ENCODE peak calls at places on chromosomes 13 and 19, in six cellular contexts. One of them, this sample, is unnamed.

GRCh38 chr13:23599083-23599925 is 29.1 kb downstream of the TNFRSF19 start:
- DNase-seq in thyroid gland: peak
- DNase-seq in right lobe of liver: no peak
- DNase-seq in spleen: no peak
- DNase-seq in hepatocyte: peak
- DNase-seq in suprapubic skin: no peak
- DNase-seq in this sample: no peak

GRCh38 chr19:11227201-11227886 is 12.1 kb upstream of the ANGPTL8 start:
- DNase-seq in spleen: no peak
- DNase-seq in right lobe of liver: no peak
- DNase-seq in suprapubic skin: no peak
- DNase-seq in hepatocyte: no peak
- DNase-seq in thyroid gland: no peak
- DNase-seq in this sample: peak

GRCh38 chr19:30815889-30816580 is 443.9 kb downstream of the ZNF536 start:
- DNase-seq in spleen: no peak
- DNase-seq in suprapubic skin: no peak
- DNase-seq in thyroid gland: no peak
- DNase-seq in right lobe of liver: no peak
- DNase-seq in hepatocyte: no peak
- DNase-seq in this sample: no peak

GRCh38 chr19:47225746-47226425 is 5.1 kb downstream of the BBC3 start:
- DNase-seq in right lobe of liver: peak
- DNase-seq in spleen: peak
- DNase-seq in suprapubic skin: peak
- DNase-seq in hepatocyte: peak
- DNase-seq in thyroid gland: peak
- DNase-seq in this sample: peak

GRCh38 chr19:4297901-4298771 is 4.1 kb downstream of the TMIGD2 start:
- DNase-seq in hepatocyte: no peak
- DNase-seq in thyroid gland: no peak
- DNase-seq in suprapubic skin: no peak
- DNase-seq in right lobe of liver: no peak
- DNase-seq in spleen: no peak
- DNase-seq in this sample: no peak

GRCh38 chr19:13181747-13182388 is 31.7 kb downstream of the IER2 start:
- DNase-seq in right lobe of liver: no peak
- DNase-seq in spleen: peak
- DNase-seq in thyroid gland: peak
- DNase-seq in hepatocyte: peak
- DNase-seq in suprapubic skin: no peak
- DNase-seq in this sample: no peak

GRCh38 chr19:46574533-46574932 is 26.6 kb upstream of the CALM3 start:
- DNase-seq in right lobe of liver: no peak
- DNase-seq in suprapubic skin: no peak
- DNase-seq in thyroid gland: no peak
- DNase-seq in spleen: no peak
- DNase-seq in hepatocyte: no peak
- DNase-seq in this sample: peak

GRCh38 chr19:1271528-1272422 is 2.6 kb downstream of the CIRBP start:
- DNase-seq in spleen: peak
- DNase-seq in hepatocyte: no peak
- DNase-seq in right lobe of liver: no peak
- DNase-seq in thyroid gland: no peak
- DNase-seq in suprapubic skin: no peak
- DNase-seq in this sample: no peak

GRCh38 chr13:50011461-50011860 is 3.8 kb upstream of the KCNRG start:
- DNase-seq in thyroid gland: no peak
- DNase-seq in hepatocyte: no peak
- DNase-seq in suprapubic skin: no peak
- DNase-seq in right lobe of liver: no peak
- DNase-seq in spleen: no peak
- DNase-seq in this sample: no peak

GRCh38 chr13:83515267-83515666 is 367.0 kb downstream of the SLITRK1 start:
- DNase-seq in right lobe of liver: no peak
- DNase-seq in thyroid gland: no peak
- DNase-seq in spleen: no peak
- DNase-seq in suprapubic skin: no peak
- DNase-seq in hepatocyte: no peak
- DNase-seq in this sample: no peak

GRCh38 chr19:55149078-55150003 is at the start of gene TNNT1:
- DNase-seq in suprapubic skin: no peak
- DNase-seq in thyroid gland: no peak
- DNase-seq in spleen: no peak
- DNase-seq in right lobe of liver: no peak
- DNase-seq in hepatocyte: peak
- DNase-seq in this sample: no peak

GRCh38 chr13:27038323-27038722 is 133.3 kb downstream of the USP12 start:
- DNase-seq in thyroid gland: no peak
- DNase-seq in right lobe of liver: no peak
- DNase-seq in hepatocyte: no peak
- DNase-seq in suprapubic skin: no peak
- DNase-seq in spleen: no peak
- DNase-seq in this sample: no peak

GRCh38 chr13:77509221-77509620 is 26.3 kb upstream of the SCEL start:
- DNase-seq in hepatocyte: no peak
- DNase-seq in thyroid gland: no peak
- DNase-seq in right lobe of liver: no peak
- DNase-seq in spleen: no peak
- DNase-seq in suprapubic skin: no peak
- DNase-seq in this sample: no peak

GRCh38 chr13:27403252-27403678 is 21.2 kb upstream of the GTF3A start:
- DNase-seq in thyroid gland: peak
- DNase-seq in suprapubic skin: no peak
- DNase-seq in hepatocyte: peak
- DNase-seq in right lobe of liver: no peak
- DNase-seq in spleen: no peak
- DNase-seq in this sample: no peak

GRCh38 chr19:4075373-4075772 is 8.7 kb upstream of the ZBTB7A start:
- DNase-seq in spleen: no peak
- DNase-seq in thyroid gland: no peak
- DNase-seq in hepatocyte: no peak
- DNase-seq in right lobe of liver: no peak
- DNase-seq in suprapubic skin: no peak
- DNase-seq in this sample: no peak

GRCh38 chr13:99356216-99357089 is 49.3 kb upstream of the GPR183 start:
- DNase-seq in suprapubic skin: no peak
- DNase-seq in hepatocyte: no peak
- DNase-seq in right lobe of liver: no peak
- DNase-seq in thyroid gland: no peak
- DNase-seq in spleen: peak
- DNase-seq in this sample: no peak

GRCh38 chr13:105573134-105573533 is 962.3 kb downstream of the EFNB2 start:
- DNase-seq in spleen: no peak
- DNase-seq in suprapubic skin: no peak
- DNase-seq in right lobe of liver: no peak
- DNase-seq in hepatocyte: no peak
- DNase-seq in thyroid gland: no peak
- DNase-seq in this sample: no peak

GRCh38 chr13:40205771-40206240 is 460.6 kb downstream of the FOXO1 start:
- DNase-seq in suprapubic skin: no peak
- DNase-seq in hepatocyte: no peak
- DNase-seq in right lobe of liver: no peak
- DNase-seq in thyroid gland: no peak
- DNase-seq in spleen: no peak
- DNase-seq in this sample: no peak

GRCh38 chr13:95641961-95642621 is 2.4 kb downstream of the DZIP1 start:
- DNase-seq in spleen: peak
- DNase-seq in hepatocyte: peak
- DNase-seq in suprapubic skin: no peak
- DNase-seq in right lobe of liver: peak
- DNase-seq in thyroid gland: peak
- DNase-seq in this sample: no peak

GRCh38 chr19:10499550-10500246 is 3.5 kb downstream of the KEAP1 start:
- DNase-seq in suprapubic skin: no peak
- DNase-seq in hepatocyte: no peak
- DNase-seq in right lobe of liver: peak
- DNase-seq in spleen: no peak
- DNase-seq in thyroid gland: no peak
- DNase-seq in this sample: no peak

GRCh38 chr19:35558400-35559280 is 4.8 kb downstream of the ATP4A start:
- DNase-seq in right lobe of liver: peak
- DNase-seq in thyroid gland: no peak
- DNase-seq in hepatocyte: no peak
- DNase-seq in spleen: peak
- DNase-seq in suprapubic skin: no peak
- DNase-seq in this sample: no peak

GRCh38 chr13:23159205-23159586 is 21.6 kb upstream of the SGCG start:
- DNase-seq in thyroid gland: no peak
- DNase-seq in spleen: no peak
- DNase-seq in suprapubic skin: peak
- DNase-seq in right lobe of liver: no peak
- DNase-seq in hepatocyte: peak
- DNase-seq in this sample: peak

GRCh38 chr13:52845766-52846566 is 2.5 kb downstream of the PCDH8 start:
- DNase-seq in thyroid gland: peak
- DNase-seq in spleen: peak
- DNase-seq in right lobe of liver: peak
- DNase-seq in hepatocyte: peak
- DNase-seq in suprapubic skin: no peak
- DNase-seq in this sample: peak

GRCh38 chr19:46416077-46416709 is 2.8 kb upstream of the CCDC8 start:
- DNase-seq in suprapubic skin: peak
- DNase-seq in thyroid gland: peak
- DNase-seq in right lobe of liver: peak
- DNase-seq in hepatocyte: peak
- DNase-seq in spleen: peak
- DNase-seq in this sample: peak

GRCh38 chr13:113934576-113934975 is 39.3 kb downstream of the C13orf46 start:
- DNase-seq in thyroid gland: no peak
- DNase-seq in spleen: peak
- DNase-seq in right lobe of liver: peak
- DNase-seq in hepatocyte: no peak
- DNase-seq in suprapubic skin: peak
- DNase-seq in this sample: no peak

GRCh38 chr13:110468986-110469495 is 92.5 kb downstream of the RAB20 start:
- DNase-seq in thyroid gland: no peak
- DNase-seq in hepatocyte: no peak
- DNase-seq in right lobe of liver: no peak
- DNase-seq in spleen: no peak
- DNase-seq in suprapubic skin: no peak
- DNase-seq in this sample: no peak

GRCh38 chr13:110469597-110469996 is 91.9 kb downstream of the RAB20 start:
- DNase-seq in spleen: no peak
- DNase-seq in right lobe of liver: no peak
- DNase-seq in hepatocyte: no peak
- DNase-seq in suprapubic skin: no peak
- DNase-seq in thyroid gland: no peak
- DNase-seq in this sample: no peak

GRCh38 chr13:110465696-110466095 is 95.8 kb downstream of the RAB20 start:
- DNase-seq in thyroid gland: no peak
- DNase-seq in hepatocyte: no peak
- DNase-seq in spleen: no peak
- DNase-seq in suprapubic skin: no peak
- DNase-seq in right lobe of liver: no peak
- DNase-seq in this sample: no peak

GRCh38 chr13:110466261-110466660 is 95.3 kb downstream of the RAB20 start:
- DNase-seq in spleen: no peak
- DNase-seq in hepatocyte: no peak
- DNase-seq in right lobe of liver: no peak
- DNase-seq in thyroid gland: no peak
- DNase-seq in suprapubic skin: no peak
- DNase-seq in this sample: no peak

GRCh38 chr13:110467516-110467915 is 94.0 kb downstream of the RAB20 start:
- DNase-seq in spleen: no peak
- DNase-seq in thyroid gland: no peak
- DNase-seq in suprapubic skin: no peak
- DNase-seq in right lobe of liver: no peak
- DNase-seq in hepatocyte: no peak
- DNase-seq in this sample: no peak
- H3K4me3 ChIP-seq in spleen: no peak
- H3K4me3 ChIP-seq in thyroid gland: no peak
- H3K4me3 ChIP-seq in suprapubic skin: no peak
- H3K4me3 ChIP-seq in right lobe of liver: no peak
- H3K4me3 ChIP-seq in hepatocyte: no peak
- H3K4me3 ChIP-seq in this sample: no peak

GRCh38 chr13:21032656-21033055 is 28.7 kb downstream of the LATS2 start:
- DNase-seq in suprapubic skin: no peak
- DNase-seq in thyroid gland: no peak
- DNase-seq in hepatocyte: no peak
- DNase-seq in spleen: no peak
- DNase-seq in right lobe of liver: no peak
- DNase-seq in this sample: no peak

GRCh38 chr13:21033866-21034601 is 27.4 kb downstream of the LATS2 start:
- DNase-seq in right lobe of liver: no peak
- DNase-seq in spleen: no peak
- DNase-seq in suprapubic skin: no peak
- DNase-seq in thyroid gland: peak
- DNase-seq in hepatocyte: no peak
- DNase-seq in this sample: no peak

GRCh38 chr13:21031594-21031993 is 29.8 kb downstream of the LATS2 start:
- DNase-seq in thyroid gland: peak
- DNase-seq in suprapubic skin: no peak
- DNase-seq in right lobe of liver: no peak
- DNase-seq in spleen: no peak
- DNase-seq in hepatocyte: no peak
- DNase-seq in this sample: no peak

GRCh38 chr13:21034602-21035190 is 26.7 kb downstream of the LATS2 start:
- DNase-seq in thyroid gland: no peak
- DNase-seq in hepatocyte: no peak
- DNase-seq in suprapubic skin: no peak
- DNase-seq in right lobe of liver: no peak
- DNase-seq in spleen: no peak
- DNase-seq in this sample: no peak

GRCh38 chr13:21033224-21033855 is 28.0 kb downstream of the LATS2 start:
- DNase-seq in spleen: no peak
- DNase-seq in suprapubic skin: no peak
- DNase-seq in thyroid gland: peak
- DNase-seq in hepatocyte: no peak
- DNase-seq in right lobe of liver: no peak
- DNase-seq in this sample: no peak
- H3K27ac ChIP-seq in spleen: no peak
- H3K27ac ChIP-seq in suprapubic skin: peak
- H3K27ac ChIP-seq in thyroid gland: peak
- H3K27ac ChIP-seq in hepatocyte: no peak
- H3K27ac ChIP-seq in right lobe of liver: peak
- H3K27ac ChIP-seq in this sample: no peak

GRCh38 chr19:22783651-22784050 is 300 bp downstream of the ZNF99 start:
- DNase-seq in right lobe of liver: no peak
- DNase-seq in hepatocyte: no peak
- DNase-seq in suprapubic skin: no peak
- DNase-seq in thyroid gland: no peak
- DNase-seq in spleen: no peak
- DNase-seq in this sample: peak
- H3K4me3 ChIP-seq in right lobe of liver: no peak
- H3K4me3 ChIP-seq in hepatocyte: no peak
- H3K4me3 ChIP-seq in suprapubic skin: peak
- H3K4me3 ChIP-seq in thyroid gland: no peak
- H3K4me3 ChIP-seq in spleen: peak
- H3K4me3 ChIP-seq in this sample: peak

GRCh38 chr19:18273566-18274302 is 518 bp downstream of the IQCN start:
- DNase-seq in hepatocyte: no peak
- DNase-seq in suprapubic skin: no peak
- DNase-seq in right lobe of liver: no peak
- DNase-seq in spleen: no peak
- DNase-seq in thyroid gland: no peak
- DNase-seq in this sample: no peak
- H3K27ac ChIP-seq in hepatocyte: peak
- H3K27ac ChIP-seq in suprapubic skin: peak
- H3K27ac ChIP-seq in right lobe of liver: peak
- H3K27ac ChIP-seq in spleen: peak
- H3K27ac ChIP-seq in thyroid gland: peak
- H3K27ac ChIP-seq in this sample: no peak

GRCh38 chr19:15177269-15178116 is 23.3 kb downstream of the NOTCH3 start:
- DNase-seq in right lobe of liver: peak
- DNase-seq in hepatocyte: peak
- DNase-seq in suprapubic skin: no peak
- DNase-seq in spleen: peak
- DNase-seq in thyroid gland: peak
- DNase-seq in this sample: peak
- H3K4me3 ChIP-seq in right lobe of liver: no peak
- H3K4me3 ChIP-seq in hepatocyte: no peak
- H3K4me3 ChIP-seq in suprapubic skin: peak
- H3K4me3 ChIP-seq in spleen: no peak
- H3K4me3 ChIP-seq in thyroid gland: no peak
- H3K4me3 ChIP-seq in this sample: no peak